ENCODE peak calls at places on chromosomes 6 and 20, in eight cellular contexts. G, J, O, U, K, A, V and E are unnamed samples.

GRCh38 chr6:78487401-78487800 is 379.9 kb upstream of the IRAK1BP1 start:
- DNase-seq in O (no peak), K (no peak), A (no peak), U (no peak), J (no peak), V (no peak), G (peak), E (no peak)

GRCh38 chr6:347232-347631 is 44.3 kb upstream of the IRF4 start:
- DNase-seq in V (no peak), O (no peak), K (peak), A (no peak), U (no peak), J (no peak), G (no peak), E (no peak)

GRCh38 chr20:56607061-56607704 is 21.9 kb upstream of the TFAP2C start:
- DNase-seq in G (no peak), U (no peak), V (no peak), A (no peak), K (no peak), O (no peak), J (no peak), E (no peak)

GRCh38 chr6:13908955-13909381 is 15.8 kb upstream of the RNF182 start:
- DNase-seq in O (peak), V (peak), U (peak), A (no peak), K (peak), G (peak), J (peak), E (peak)

GRCh38 chr20:51383891-51384510 is 158.5 kb downstream of the NFATC2 start:
- DNase-seq in K (no peak), V (no peak), A (no peak), U (no peak), J (no peak), G (peak), O (no peak), E (no peak)

GRCh38 chr6:170441316-170441715 is 111.8 kb downstream of the PSMB1 start:
- DNase-seq in A (no peak), U (no peak), V (no peak), J (no peak), O (no peak), G (peak), K (no peak), E (no peak)

GRCh38 chr6:79544299-79544927 is 7.2 kb upstream of the LCA5 start:
- DNase-seq in O (peak), K (peak), J (no peak), U (no peak), G (peak), V (no peak), A (no peak), E (no peak)

GRCh38 chr6:97501875-97502274 is 218.9 kb upstream of the MMS22L start:
- DNase-seq in O (no peak), A (no peak), K (no peak), G (no peak), V (no peak), J (no peak), U (no peak), E (no peak)

GRCh38 chr20:44104807-44105517 is 82.0 kb downstream of the JPH2 start:
- DNase-seq in O (no peak), V (no peak), K (no peak), A (no peak), U (no peak), G (peak), J (no peak), E (no peak)

GRCh38 chr20:38764563-38765355 is 16.5 kb downstream of the ACTR5 start:
- DNase-seq in A (no peak), V (no peak), K (no peak), J (peak), G (peak), O (peak), U (peak), E (peak)

GRCh38 chr20:40958598-40958997 is 70.0 kb upstream of the TOP1 start:
- DNase-seq in U (no peak), A (no peak), G (no peak), K (no peak), J (peak), V (no peak), O (no peak), E (no peak)

GRCh38 chr20:25281541-25281991 is 33.7 kb downstream of the PYGB start:
- DNase-seq in U (no peak), J (no peak), K (peak), V (peak), A (peak), G (no peak), O (no peak), E (no peak)

GRCh38 chr6:107488174-107488874 is 1.6 kb upstream of the SOBP start:
- DNase-seq in G (no peak), K (no peak), A (peak), U (no peak), O (no peak), J (no peak), V (no peak), E (no peak)

GRCh38 chr6:154619183-154619582 is 108.7 kb upstream of the CNKSR3 start:
- DNase-seq in O (no peak), K (no peak), A (no peak), U (no peak), G (no peak), V (no peak), J (no peak), E (no peak)

GRCh38 chr6:38697846-38698245 is 5.1 kb downstream of the GLO1 start:
- DNase-seq in J (no peak), V (no peak), U (no peak), O (no peak), G (no peak), K (no peak), A (no peak), E (no peak)

GRCh38 chr6:12113190-12113578 is 101.1 kb downstream of the HIVEP1 start:
- DNase-seq in A (no peak), V (no peak), U (peak), G (peak), J (no peak), O (peak), K (peak), E (no peak)

GRCh38 chr20:51461306-51461705 is 81.2 kb downstream of the NFATC2 start:
- DNase-seq in K (no peak), V (no peak), A (no peak), O (no peak), U (no peak), J (no peak), G (no peak), E (no peak)

GRCh38 chr20:32797160-32797468 is 22.6 kb upstream of the MAPRE1 start:
- DNase-seq in U (no peak), O (no peak), G (no peak), K (no peak), V (no peak), J (no peak), A (no peak), E (no peak)

GRCh38 chr20:18388860-18389259 is 78.0 kb downstream of the DZANK1 start:
- DNase-seq in J (no peak), O (no peak), G (peak), V (no peak), A (no peak), U (no peak), K (no peak), E (no peak)

GRCh38 chr6:18395851-18396187 is 8.7 kb downstream of the RNF144B start:
- DNase-seq in K (no peak), V (no peak), A (no peak), O (no peak), U (no peak), G (peak), J (no peak), E (no peak)